ENCODE peak calls at places on chromosomes 4 and X, in ten cellular contexts. V is sigmoid colon; C is mucosa of descending colon; O is body of pancreas; Y is HCT116; F is transverse colon; B is CD8-positive, alpha-beta memory T cell; M is right cardiac atrium; L is adipocyte; S is K562. R is an unnamed sample.

GRCh38 chr4:38563703-38564490 is 100.1 kb upstream of the KLF3 start:
- DNase-seq in V (no peak), C (no peak), O (no peak), Y (no peak), F (no peak), B (no peak), M (no peak), L (peak; percentile 28), S (no peak), R (no peak)

GRCh38 chr4:8184061-8184460 is 15.0 kb upstream of the SH3TC1 start:
- DNase-seq in V (no peak), C (no peak), O (no peak), Y (no peak), F (no peak), B (no peak), M (no peak), L (no peak), S (no peak), R (no peak)

GRCh38 chr4:177855543-177856197 is 413.4 kb upstream of the AGA start:
- DNase-seq in V (no peak), C (no peak), O (no peak), Y (no peak), F (no peak), B (no peak), M (no peak), L (no peak), S (no peak), R (no peak)

GRCh38 chrX:110146521-110146920 is 143.6 kb downstream of the TMEM164 start:
- DNase-seq in V (no peak), C (peak; percentile 54), O (peak; percentile 45), Y (peak; percentile 8), F (peak; percentile 35), B (peak; percentile 14), M (no peak), L (peak; percentile 75), S (peak; percentile 66), R (peak; percentile 30)

GRCh38 chrX:118345045-118345400 is 883 bp upstream of the WDR44 start:
- DNase-seq in V (no peak), C (peak; percentile 7), O (no peak), Y (no peak), F (no peak), B (no peak), M (no peak), L (no peak), S (no peak), R (no peak)

GRCh38 chrX:20361890-20362262 is 95.2 kb upstream of the RPS6KA3 start:
- DNase-seq in V (no peak), C (no peak), O (no peak), Y (no peak), F (no peak), B (no peak), M (no peak), L (peak; percentile 71), S (no peak), R (no peak)

GRCh38 chr4:21775703-21776102 is 172.9 kb downstream of the KCNIP4 start:
- DNase-seq in V (no peak), C (no peak), O (no peak), Y (no peak), F (no peak), B (no peak), M (no peak), L (no peak), S (no peak), R (no peak)

GRCh38 chr4:102824398-102824797 is 3.0 kb downstream of the UBE2D3 start:
- DNase-seq in V (no peak), C (no peak), O (no peak), Y (no peak), F (no peak), B (no peak), M (no peak), L (peak; percentile 23), S (no peak), R (no peak)

GRCh38 chrX:123818243-123818642 is 41.6 kb upstream of the XIAP start:
- DNase-seq in V (no peak), C (no peak), O (no peak), Y (no peak), F (no peak), B (no peak), M (no peak), L (peak; percentile 8), S (no peak), R (no peak)

GRCh38 chr4:4658051-4658450 is 116.2 kb upstream of the STX18 start:
- DNase-seq in V (no peak), C (no peak), O (no peak), Y (peak; percentile 88), F (no peak), B (no peak), M (no peak), L (no peak), S (no peak), R (no peak)

GRCh38 chr4:72352746-72353145 is 216.3 kb downstream of the ADAMTS3 start:
- DNase-seq in V (no peak), C (no peak), O (no peak), Y (no peak), F (no peak), B (no peak), M (no peak), L (peak; percentile 63), S (no peak), R (no peak)

GRCh38 chr4:125520258-125520990 is 205.7 kb downstream of the FAT4 start:
- DNase-seq in V (no peak), C (no peak), O (no peak), Y (no peak), F (no peak), B (no peak), M (no peak), L (no peak), S (no peak), R (no peak)

GRCh38 chr4:24583451-24584174 is 741 bp downstream of the DHX15 start:
- DNase-seq in V (peak; percentile 80), C (peak; percentile 73), O (peak; percentile 43), Y (peak; percentile 26), F (peak; percentile 54), B (peak; percentile 52), M (peak; percentile 86), L (peak; percentile 76), S (peak; percentile 73), R (peak; percentile 41)

GRCh38 chr4:14452001-14452400 is 550.3 kb upstream of the CPEB2 start:
- DNase-seq in V (no peak), C (no peak), O (no peak), Y (no peak), F (no peak), B (no peak), M (peak; percentile 63), L (no peak), S (no peak), R (no peak)

DNA sequence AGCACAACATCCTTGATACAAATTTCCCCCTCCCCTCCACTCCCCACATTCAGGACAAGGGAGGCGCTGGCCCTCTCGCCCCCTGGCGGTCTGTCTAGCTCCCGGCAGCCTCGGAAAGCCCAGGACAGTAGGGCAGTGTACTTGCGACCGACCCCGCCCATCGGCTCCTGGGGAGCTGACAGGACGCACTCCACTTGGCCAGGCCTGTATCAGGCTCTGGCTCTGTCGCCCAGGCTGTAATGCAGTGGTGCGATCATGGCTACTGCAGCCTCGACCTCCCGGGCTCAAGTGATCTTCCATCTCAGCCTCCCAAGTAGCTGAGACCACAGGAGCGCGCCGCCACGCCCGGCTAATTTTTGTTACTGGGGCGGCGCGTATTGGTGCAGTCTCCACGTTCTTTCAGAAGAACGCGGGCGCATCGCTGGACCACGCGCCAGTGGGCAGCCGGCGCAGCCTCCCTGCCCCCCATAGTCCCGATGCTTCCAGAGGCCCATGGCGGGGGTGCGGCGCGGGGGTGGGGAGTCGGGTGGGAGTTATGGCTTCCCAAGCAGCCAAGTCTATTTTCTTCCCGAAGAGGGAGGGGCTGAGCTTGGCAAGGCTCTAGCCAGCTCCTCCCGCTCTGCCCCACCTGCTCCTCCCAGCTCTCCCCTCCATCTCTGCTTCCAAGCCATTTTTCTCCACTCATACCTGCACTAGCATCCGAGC is 7.8 kb upstream of the AKAP14 start:
- DNase-seq in V (peak; percentile 70), C (peak; percentile 73), O (peak; percentile 60), Y (peak; percentile 44), F (peak; percentile 73), B (peak; percentile 44), M (peak; percentile 83), L (peak; percentile 72), S (peak; percentile 71), R (peak; percentile 54)
- H3K4me3 ChIP-seq in V (peak overlapping the region; percentile 14), C (no peak overlapping the region), O (no peak overlapping the region), Y (peak overlapping the region; percentile 60), F (no peak overlapping the region), B (no peak overlapping the region), M (peak overlapping the region; percentile 16), L (peak overlapping the region; percentile 59), S (no peak overlapping the region), R (peak overlapping the region; percentile 27)

GRCh38 chrX:9997041-9997440 is 29.9 kb downstream of the CLDN34 start:
- DNase-seq in V (no peak), C (no peak), O (no peak), Y (no peak), F (no peak), B (no peak), M (no peak), L (no peak), S (no peak), R (no peak)
- H3K9me3 ChIP-seq in V (no peaks in the 10 kb centered on the region), C (no peaks in the 10 kb centered on the region), O (no peaks in the 10 kb centered on the region), Y (no peaks in the 10 kb centered on the region), F (no peaks in the 10 kb centered on the region), B (no peaks in the 10 kb centered on the region), M (no peaks in the 10 kb centered on the region), L (no peaks in the 10 kb centered on the region), S (no peaks in the 10 kb centered on the region), R (no peaks in the 10 kb centered on the region)

DNA sequence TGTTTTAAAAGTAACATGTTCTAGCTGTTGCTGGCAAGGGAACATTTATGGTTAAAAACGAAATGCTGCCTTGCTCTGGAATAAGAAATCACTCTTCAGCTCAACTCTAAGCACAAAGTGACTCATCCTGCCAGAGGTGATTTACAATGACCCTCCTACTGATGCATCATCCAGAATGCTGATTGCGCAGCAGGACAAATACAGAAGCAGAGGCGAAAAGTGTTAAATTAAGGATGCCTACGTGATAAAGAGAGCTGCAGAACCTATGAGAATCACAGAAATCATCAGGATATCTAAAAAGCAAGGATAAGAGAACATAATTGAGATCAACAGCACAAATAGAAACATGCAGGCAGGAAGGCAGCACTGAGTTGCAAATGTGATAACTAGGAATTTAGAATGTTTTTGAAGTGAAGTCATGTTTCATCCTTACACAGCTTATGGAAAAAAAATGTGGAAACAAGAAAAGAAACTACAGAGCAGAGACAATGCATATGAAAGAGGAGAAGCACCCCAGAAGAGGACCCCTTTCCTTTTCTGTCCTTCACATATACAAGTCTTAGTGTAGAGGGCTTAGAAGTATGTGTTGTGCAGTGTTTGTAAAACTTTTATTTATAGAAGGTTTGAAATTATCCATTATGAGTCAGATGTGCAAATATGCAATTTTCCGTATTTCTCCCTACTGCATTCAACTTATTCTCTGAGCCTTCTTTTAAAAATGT is 188.4 kb downstream of the SLC7A11 start:
- DNase-seq in V (no peak), C (peak; percentile 18), O (no peak), Y (peak; percentile 61), F (no peak), B (no peak), M (no peak), L (peak; percentile 90), S (no peak), R (no peak)
- H3K4me3 ChIP-seq in V (no peak overlapping the region), C (no peak overlapping the region), O (no peak overlapping the region), Y (peak overlapping the region; percentile 5), F (no peak overlapping the region), B (no peak overlapping the region), M (no peak overlapping the region), L (peak overlapping the region; percentile 43), S (no peak overlapping the region), R (no peak overlapping the region)

DNA sequence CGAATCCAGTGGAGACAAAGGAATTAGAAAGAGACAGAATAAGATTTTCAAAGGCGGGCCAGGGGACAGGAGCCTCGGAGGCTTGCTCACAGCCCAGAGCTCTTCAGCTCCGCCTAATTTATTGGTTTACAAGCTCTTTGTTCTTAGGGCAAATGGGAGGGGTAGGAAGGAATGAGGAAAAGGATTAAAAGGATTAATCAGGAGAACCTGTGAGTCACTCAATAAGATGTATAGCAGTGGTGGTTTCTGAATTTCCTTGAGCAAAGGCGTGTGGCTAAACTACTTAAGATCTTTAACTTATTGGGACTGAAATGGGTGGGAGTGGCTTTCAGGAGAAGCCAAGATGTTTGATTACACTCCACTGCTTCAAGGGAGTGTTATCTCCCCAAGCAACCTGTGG is 456.0 kb upstream of the SPANXN1 start:
- DNase-seq in V (no peak), C (no peak), O (no peak), Y (no peak), F (no peak), B (no peak), M (no peak), L (no peak), S (no peak), R (no peak)
- H3K9me3 ChIP-seq in V (no peaks in the 10 kb centered on the region), C (peaks cover 13% of the 10 kb centered on the region), O (no peaks in the 10 kb centered on the region), Y (no peaks in the 10 kb centered on the region), F (no peaks in the 10 kb centered on the region), B (no peaks in the 10 kb centered on the region), M (no peaks in the 10 kb centered on the region), L (peaks cover 34% of the 10 kb centered on the region), S (no peaks in the 10 kb centered on the region), R (no peaks in the 10 kb centered on the region)